ENCODE peak calls at places on chromosome 15, in four cellular contexts. R, L, U and Q are unnamed samples. For H3K4me1, the result is how much of the 10 kb centered on the place peaks cover.

GRCh38 chr15:95284933-95285401 is 1045.5 kb upstream of the NR2F2 start:
- DNase-seq in R (no peak), L (no peak), U (no peak), Q (no peak)

GRCh38 chr15:90617668-90618097 is 88.0 kb downstream of the CRTC3 start:
- DNase-seq in R (no peak), L (no peak), U (no peak), Q (no peak)

GRCh38 chr15:87227846-87228245 is 1028.7 kb downstream of the NTRK3 start:
- DNase-seq in R (no peak), L (no peak), U (no peak), Q (no peak)

GRCh38 chr15:90560229-90560771 is 30.6 kb downstream of the CRTC3 start:
- DNase-seq in R (peak), L (no peak), U (peak), Q (peak)

GRCh38 chr15:65595960-65596359 is 15.0 kb downstream of the INTS14 start:
- DNase-seq in R (no peak), L (no peak), U (no peak), Q (no peak)

GRCh38 chr15:55991841-55992768 is 1.3 kb downstream of the NEDD4 start:
- DNase-seq in R (no peak), L (no peak), U (no peak), Q (no peak)

GRCh38 chr15:73560501-73561117 is 72.6 kb downstream of the NPTN start:
- DNase-seq in R (no peak), L (no peak), U (no peak), Q (no peak)

GRCh38 chr15:44541282-44541958 is 4.5 kb downstream of the EIF3J start:
- DNase-seq in R (no peak), L (no peak), U (no peak), Q (no peak)

GRCh38 chr15:51842265-51842664 is 12.8 kb downstream of the TMOD3 start:
- DNase-seq in R (no peak), L (no peak), U (no peak), Q (no peak)

GRCh38 chr15:36254446-36254845 is 325.0 kb upstream of the CDIN1 start:
- DNase-seq in R (no peak), L (no peak), U (no peak), Q (no peak)

GRCh38 chr15:66212471-66212870 is 41.1 kb downstream of the MEGF11 start:
- DNase-seq in R (no peak), L (no peak), U (no peak), Q (no peak)

GRCh38 chr15:72902245-72902928 is 118.8 kb upstream of the ADPGK start:
- DNase-seq in R (peak), L (peak), U (no peak), Q (peak)

GRCh38 chr15:98321916-98322315 is 326.4 kb upstream of the IGF1R start:
- DNase-seq in R (no peak), L (no peak), U (no peak), Q (no peak)

GRCh38 chr15:29671308-29671981 is 150.8 kb downstream of the TJP1 start:
- DNase-seq in R (no peak), L (no peak), U (no peak), Q (no peak)

GRCh38 chr15:66774001-66774814 is 72.2 kb downstream of the SMAD6 start:
- DNase-seq in R (peak), L (peak), U (peak), Q (peak)

GRCh38 chr15:27601239-27601942 is 497.7 kb downstream of the OCA2 start:
- DNase-seq in R (no peak), L (no peak), U (no peak), Q (no peak)

GRCh38 chr15:72197460-72198409 is at the start of gene GRAMD2A:
- DNase-seq in R (no peak), L (peak), U (no peak), Q (peak)

GRCh38 chr15:45456212-45457106 is 66.1 kb downstream of the SLC30A4 start:
- DNase-seq in R (peak), L (peak), U (no peak), Q (no peak)

GRCh38 chr15:70375006-70375409 is 277.3 kb upstream of the TLE3 start:
- DNase-seq in R (no peak), L (no peak), U (peak), Q (no peak)

GRCh38 chr15:98649621-98649995 is 1.3 kb downstream of the IGF1R start:
- DNase-seq in R (peak), L (peak), U (no peak), Q (peak)

GRCh38 chr15:59104602-59104911 is 389 bp upstream of the CCNB2 start:
- DNase-seq in R (no peak), L (peak), U (no peak), Q (no peak)

GRCh38 chr15:59111267-59111666 is 6.3 kb downstream of the CCNB2 start:
- DNase-seq in R (no peak), L (no peak), U (no peak), Q (no peak)

GRCh38 chr15:59104912-59105732 is at the start of gene CCNB2:
- DNase-seq in R (peak), L (peak), U (peak), Q (peak)

GRCh38 chr15:59105839-59106238 is 893 bp downstream of the CCNB2 start:
- DNase-seq in R (no peak), L (no peak), U (no peak), Q (no peak)
- TF ChIP-seq CTCF in R (no peak), L (no peak), U (no peak), Q (no peak)

GRCh38 chr15:26081758-26082068 is 218.6 kb upstream of the ATP10A start:
- DNase-seq in R (no peak), L (no peak), U (no peak), Q (no peak)
- H3K4me1 ChIP-seq in R (under half), L (under half), U (under half), Q (under half)

GRCh38 chr15:85897818-85898717 is 103.3 kb upstream of the KLHL25 start:
- DNase-seq in R (no peak), L (no peak), U (no peak), Q (no peak)
- H3K4me3 ChIP-seq in R (no peak), L (no peak), U (no peak), Q (no peak)

DNA sequence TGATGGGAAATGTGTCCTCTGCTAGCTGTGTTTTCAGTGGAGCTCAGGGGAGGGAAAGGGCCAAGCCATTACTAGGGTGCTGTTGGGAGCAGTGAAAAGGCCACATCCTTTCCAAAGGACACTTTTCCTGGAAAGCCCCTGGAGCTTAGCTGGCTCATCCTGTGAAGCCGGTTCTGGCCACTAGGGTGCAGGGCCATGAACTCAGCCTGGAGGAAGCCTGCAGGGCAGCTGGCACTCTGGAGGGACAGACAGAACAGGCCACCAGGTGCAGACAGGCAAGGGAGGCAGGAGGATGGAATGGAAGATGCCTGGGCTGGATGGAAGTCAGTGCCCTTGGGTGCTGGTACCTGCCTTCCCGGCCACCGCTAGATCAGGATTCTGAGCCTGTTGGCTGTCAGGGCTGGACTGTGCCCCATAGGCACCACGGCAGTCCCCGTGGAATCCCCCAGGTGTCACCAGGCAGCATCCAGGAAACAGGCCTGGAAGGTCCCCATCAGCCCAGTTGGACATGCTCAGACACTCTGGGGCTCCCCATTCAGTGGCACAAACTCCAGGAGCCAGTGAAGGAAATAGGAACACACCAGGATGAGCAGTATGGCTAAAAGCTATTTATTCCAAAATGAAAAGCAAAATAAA is 76.2 kb upstream of the C2CD4B start:
- DNase-seq in R (no peak), L (no peak), U (no peak), Q (peak)
- TF ChIP-seq CTCF in R (peak), L (no peak), U (no peak), Q (no peak)

GRCh38 chr15:101194246-101195138 is 57.4 kb downstream of the CHSY1 start:
- DNase-seq in R (no peak), L (no peak), U (no peak), Q (no peak)
- H3K4me1 ChIP-seq in R (half or more), L (half or more), U (half or more), Q (under half)

DNA sequence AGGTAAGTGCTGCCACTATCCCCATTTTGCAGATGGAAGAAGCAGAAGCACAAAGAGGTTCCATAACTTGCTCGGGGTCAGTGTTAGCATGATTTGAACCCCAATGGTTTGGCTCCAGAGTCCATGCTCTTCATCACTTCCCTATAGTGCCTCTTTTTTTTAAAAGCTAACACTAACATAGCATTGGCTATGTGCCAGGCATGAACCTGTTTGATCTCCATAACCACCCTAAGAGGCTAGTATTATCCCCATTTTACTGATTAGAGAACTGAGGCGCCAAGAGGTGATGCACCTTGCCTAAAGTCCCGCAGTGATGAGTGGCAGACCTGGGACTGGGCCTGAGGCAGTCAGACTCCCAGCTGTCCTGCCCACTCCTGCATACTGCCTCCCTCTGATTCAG is 7.3 kb downstream of the LINGO1 start:
- DNase-seq in R (no peak), L (no peak), U (no peak), Q (no peak)
- H3K4me3 ChIP-seq in R (no peak), L (no peak), U (no peak), Q (no peak)

GRCh38 chr15:79025201-79025600 is 65.4 kb downstream of the RASGRF1 start:
- DNase-seq in R (no peak), L (peak), U (no peak), Q (no peak)
- TF ChIP-seq CTCF in R (no peak), L (no peak), U (no peak), Q (no peak)

DNA sequence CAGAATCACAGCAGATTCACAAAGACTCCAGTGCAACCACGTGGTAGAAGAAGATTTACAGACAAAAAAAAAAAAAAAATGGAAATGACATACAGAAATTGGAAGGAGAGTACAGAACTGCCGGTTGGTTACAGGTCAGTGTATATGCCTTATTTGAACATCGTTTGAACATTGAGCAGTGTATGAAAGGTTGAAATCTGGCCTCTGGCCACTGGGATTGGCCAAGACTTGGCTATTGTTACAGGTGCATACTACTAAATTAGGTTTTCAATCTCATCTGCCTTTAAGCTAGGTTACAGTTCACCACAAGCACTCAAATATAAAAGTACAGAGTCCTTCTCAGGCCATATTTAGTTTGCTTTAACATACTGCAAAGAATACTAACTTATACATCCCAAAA is 59.8 kb downstream of the THBS1 start:
- DNase-seq in R (no peak), L (no peak), U (no peak), Q (no peak)
- H3K4me1 ChIP-seq in R (under half), L (under half), U (under half), Q (under half)